ENCODE peak calls at places on chromosomes 1 and 21, in nine cellular contexts. E is neural crest cell; P is retina; X is substantia nigra; U is NCI-H748 treated with DMSO at 0.1 percent for 48 hours; K is activated gamma-delta T cell treated with anti-CD3 and anti-CD28 coated beads, Interleukin-2, amount 50 U/mL, for 16 hours; Y is HT-29; D is M059J; R is ureter. G is an unnamed sample.

GRCh38 chr21:36773111-36773510 is 74.2 kb downstream of the SIM2 start:
- DNase-seq in K (no peak), D (peak), X (no peak), Y (peak), E (no peak), U (no peak), R (peak), P (no peak), G (no peak)

GRCh38 chr1:59151860-59152259 is 145.0 kb upstream of the FGGY start:
- DNase-seq in E (no peak), U (no peak), R (no peak), K (no peak), Y (no peak), P (no peak), X (no peak), D (no peak), G (no peak)

GRCh38 chr1:63414691-63415090 is 47.3 kb downstream of the ALG6 start:
- DNase-seq in Y (no peak), E (no peak), R (no peak), U (no peak), X (no peak), K (no peak), P (no peak), D (no peak), G (no peak)

GRCh38 chr1:109160054-109160840 is 46.3 kb downstream of the ELAPOR1 start:
- DNase-seq in U (no peak), X (no peak), D (no peak), P (no peak), R (no peak), K (no peak), Y (no peak), E (no peak), G (no peak)

GRCh38 chr1:116064616-116065015 is 46.6 kb upstream of the MAB21L3 start:
- DNase-seq in Y (no peak), U (no peak), X (no peak), P (no peak), R (no peak), E (no peak), K (no peak), D (peak), G (no peak)

GRCh38 chr1:236280438-236281285 is 1.1 kb downstream of the ERO1B start:
- DNase-seq in Y (no peak), E (no peak), X (no peak), U (peak), D (no peak), R (no peak), P (no peak), K (peak), G (no peak)

GRCh38 chr1:226975909-226976670 is 36.0 kb downstream of the COQ8A start:
- DNase-seq in K (no peak), D (no peak), E (no peak), P (peak), Y (no peak), R (no peak), U (no peak), X (no peak), G (no peak)

GRCh38 chr1:62185677-62186076 is 9.0 kb upstream of the L1TD1 start:
- DNase-seq in D (no peak), P (no peak), X (no peak), K (no peak), Y (no peak), U (no peak), R (no peak), E (no peak), G (no peak)

GRCh38 chr1:57966751-57967406 is 543.0 kb upstream of the DAB1 start:
- DNase-seq in K (no peak), X (no peak), E (no peak), P (no peak), U (no peak), R (no peak), D (peak), Y (peak), G (no peak)

GRCh38 chr1:246398126-246398813 is 108.8 kb downstream of the SMYD3 start:
- DNase-seq in E (no peak), Y (no peak), R (no peak), X (no peak), U (no peak), K (no peak), D (no peak), P (no peak), G (no peak)

GRCh38 chr1:174023438-174023837 is 1.3 kb upstream of the RC3H1 start:
- DNase-seq in U (no peak), X (no peak), D (peak), Y (peak), E (no peak), P (peak), R (no peak), K (no peak), G (no peak)

GRCh38 chr1:95408506-95409136 is 174.6 kb downstream of the RWDD3 start:
- DNase-seq in E (no peak), X (no peak), P (no peak), K (no peak), U (no peak), D (no peak), Y (no peak), R (no peak), G (no peak)

GRCh38 chr1:156162430-156163037 is 9.1 kb downstream of the SEMA4A start:
- DNase-seq in U (no peak), E (no peak), R (no peak), X (no peak), P (no peak), Y (no peak), D (peak), K (no peak), G (no peak)

GRCh38 chr1:90925928-90926869 is 95.6 kb downstream of the ZNF644 start:
- DNase-seq in E (no peak), D (peak), Y (peak), U (no peak), X (no peak), K (no peak), P (no peak), R (no peak), G (no peak)

GRCh38 chr1:26858891-26859630 is 3.9 kb upstream of the SFN start:
- DNase-seq in Y (no peak), X (no peak), E (no peak), R (no peak), D (peak), U (no peak), P (no peak), K (no peak), G (no peak)

GRCh38 chr1:95496792-95497191 is 262.8 kb downstream of the RWDD3 start:
- DNase-seq in R (no peak), D (no peak), K (no peak), P (no peak), X (no peak), Y (no peak), U (no peak), E (no peak), G (no peak)

GRCh38 chr1:156911587-156912298 is 8.7 kb upstream of the LRRC71 start:
- DNase-seq in Y (no peak), U (no peak), K (no peak), P (no peak), D (no peak), R (no peak), E (no peak), X (no peak), G (no peak)

GRCh38 chr1:43552813-43553212 is 22.1 kb downstream of the PTPRF start:
- DNase-seq in Y (peak), U (no peak), K (no peak), X (peak), D (no peak), E (no peak), P (no peak), R (peak), G (no peak)

GRCh38 chr1:192131914-192132313 is 26.3 kb upstream of the RGS18 start:
- DNase-seq in R (no peak), U (no peak), X (no peak), D (no peak), K (no peak), P (no peak), Y (no peak), E (no peak), G (no peak)

GRCh38 chr1:219812491-219813221 is 115.7 kb downstream of the SLC30A10 start:
- DNase-seq in U (peak), X (no peak), E (peak), R (peak), K (no peak), P (peak), D (peak), Y (peak), G (no peak)

GRCh38 chr1:56576880-56577858 is 2.2 kb downstream of the PLPP3 start:
- DNase-seq in K (no peak), P (peak), U (no peak), X (no peak), E (no peak), D (peak), Y (peak), R (no peak), G (no peak)

GRCh38 chr1:192488058-192488457 is 87.5 kb upstream of the RGS1 start:
- DNase-seq in X (no peak), K (no peak), U (no peak), Y (no peak), P (no peak), E (no peak), R (no peak), D (peak), G (no peak)

GRCh38 chr21:38440746-38441145 is 57.5 kb downstream of the ERG start:
- DNase-seq in E (peak), D (peak), X (no peak), U (no peak), K (no peak), P (no peak), Y (no peak), R (no peak), G (no peak)

GRCh38 chr1:99645699-99646531 is at the start of gene PALMD:
- DNase-seq in Y (peak), P (peak), K (no peak), U (no peak), E (peak), X (no peak), R (no peak), D (peak), G (peak)

GRCh38 chr1:168734271-168734670 is 5.3 kb upstream of the DPT start:
- DNase-seq in Y (no peak), P (no peak), K (no peak), D (no peak), R (no peak), E (no peak), U (no peak), X (no peak), G (no peak)

GRCh38 chr1:202998836-202999750 is 8.1 kb upstream of the TMEM183A start:
- DNase-seq in Y (peak), R (peak), E (peak), D (peak), U (peak), X (no peak), P (peak), K (peak), G (peak)

GRCh38 chr21:45295576-45296365 is 8.1 kb upstream of the POFUT2 start:
- DNase-seq in D (peak), R (peak), P (no peak), Y (no peak), K (no peak), E (no peak), U (no peak), X (no peak), G (no peak)

GRCh38 chr1:225880210-225880584 is 2.0 kb downstream of the TMEM63A start:
- DNase-seq in K (no peak), Y (no peak), E (no peak), R (no peak), U (no peak), X (no peak), P (no peak), D (no peak), G (no peak)

GRCh38 chr21:29080454-29080930 is 7.0 kb upstream of the CCT8 start:
- DNase-seq in E (no peak), D (peak), U (no peak), Y (no peak), X (no peak), K (no peak), P (no peak), R (no peak), G (no peak)

GRCh38 chr1:1438531-1439381 is 3.3 kb downstream of the VWA1 start:
- DNase-seq in P (no peak), R (no peak), U (no peak), Y (no peak), D (no peak), X (no peak), K (no peak), E (no peak), G (no peak)

GRCh38 chr21:25735895-25736597 is 1.3 kb downstream of the GABPA start:
- DNase-seq in U (peak), E (no peak), P (no peak), X (no peak), Y (peak), K (no peak), D (peak), R (no peak), G (no peak)